ENCODE peak calls at places on chromosomes 6 and 20, in four cellular contexts. H is nephron progenitor cell, Y is lower lobe of right lung, T is NCI-H1105. C is an unnamed sample.

GRCh38 chr20:44776977-44777376 is 31.3 kb downstream of the KCNK15 start:
- DNase-seq in Y (no peak), T (no peak), H (peak), C (no peak)

GRCh38 chr6:44073612-44074382 is 53.5 kb downstream of the MRPL14 start:
- DNase-seq in H (peak), T (no peak), Y (no peak), C (no peak)

GRCh38 chr6:48186746-48187145 is 75.7 kb upstream of the PTCHD4 start:
- DNase-seq in H (no peak), Y (no peak), T (no peak), C (no peak)

GRCh38 chr20:60882776-60883303 is 369.2 kb upstream of the CDH4 start:
- DNase-seq in T (no peak), H (no peak), Y (no peak), C (no peak)

GRCh38 chr6:144477396-144477795 is 192.3 kb downstream of the UTRN start:
- DNase-seq in H (no peak), Y (no peak), T (no peak), C (no peak)

GRCh38 chr20:4090756-4091331 is 75.5 kb upstream of the RNF24 start:
- DNase-seq in H (no peak), Y (no peak), T (no peak), C (no peak)

GRCh38 chr6:16533721-16534136 is 227.5 kb downstream of the ATXN1 start:
- DNase-seq in Y (no peak), T (no peak), H (no peak), C (no peak)

GRCh38 chr6:87583822-87584221 is 6.0 kb downstream of the RARS2 start:
- DNase-seq in Y (no peak), H (no peak), T (no peak), C (no peak)

GRCh38 chr20:50296450-50297375 is 106.1 kb downstream of the CEBPB start:
- DNase-seq in T (no peak), H (no peak), Y (no peak), C (no peak)

GRCh38 chr6:19697744-19698290 is 139.4 kb upstream of the ID4 start:
- DNase-seq in T (no peak), H (no peak), Y (no peak), C (no peak)

GRCh38 chr20:44754554-44754953 is 8.9 kb downstream of the KCNK15 start:
- DNase-seq in Y (no peak), H (peak), T (no peak), C (no peak)

GRCh38 chr20:37095108-37095608 is 639 bp downstream of the RBL1 start:
- DNase-seq in T (no peak), H (peak), Y (no peak), C (no peak)

GRCh38 chr6:125781307-125781868 is 9.4 kb upstream of the NCOA7 start:
- DNase-seq in H (no peak), Y (no peak), T (peak), C (no peak)

GRCh38 chr6:75479712-75480111 is 13.9 kb downstream of the FILIP1 start:
- DNase-seq in Y (no peak), T (no peak), H (no peak), C (no peak)

GRCh38 chr6:107272246-107272645 is 156.9 kb upstream of the BEND3 start:
- DNase-seq in H (no peak), Y (no peak), T (no peak), C (peak)